ENCODE peak calls at places on chromosome 18, in four cellular contexts. G, O, D and U are unnamed samples.

GRCh38 chr18:52588916-52589315 is 248.9 kb downstream of the DCC start:
- DNase-seq in G (no peak), O (no peak), D (no peak), U (no peak)

GRCh38 chr18:8474661-8475060 is 134.6 kb upstream of the RAB12 start:
- DNase-seq in G (no peak), O (no peak), D (no peak), U (no peak)

GRCh38 chr18:35603528-35603927 is 22.0 kb downstream of the GALNT1 start:
- DNase-seq in G (no peak), O (peak), D (no peak), U (no peak)

GRCh38 chr18:31424383-31424988 is 23.1 kb upstream of the DSG3 start:
- DNase-seq in G (no peak), O (peak), D (peak), U (peak)

GRCh38 chr18:55504808-55505207 is 83.2 kb downstream of the TCF4 start:
- DNase-seq in G (no peak), O (no peak), D (no peak), U (no peak)

GRCh38 chr18:61948196-61948800 is 55.5 kb upstream of the RNF152 start:
- DNase-seq in G (no peak), O (no peak), D (no peak), U (no peak)

GRCh38 chr18:3466051-3466450 is 16.1 kb downstream of the TGIF1 start:
- DNase-seq in G (no peak), O (no peak), D (no peak), U (no peak)

GRCh38 chr18:23529597-23529996 is 26.3 kb downstream of the RMC1 start:
- DNase-seq in G (no peak), O (no peak), D (peak), U (no peak)

GRCh38 chr18:55244520-55244919 is 285.3 kb upstream of the CCDC68 start:
- DNase-seq in G (no peak), O (no peak), D (no peak), U (no peak)

GRCh38 chr18:55083461-55083860 is 124.2 kb upstream of the CCDC68 start:
- DNase-seq in G (no peak), O (no peak), D (no peak), U (no peak)

GRCh38 chr18:5582054-5582453 is 38.3 kb upstream of the EPB41L3 start:
- DNase-seq in G (no peak), O (no peak), D (no peak), U (peak)

GRCh38 chr18:14925281-14925709 is 177.3 kb downstream of the ANKRD30B start:
- DNase-seq in G (no peak), O (no peak), D (no peak), U (no peak)

GRCh38 chr18:9775172-9775571 is 67.1 kb downstream of the RAB31 start:
- DNase-seq in G (no peak), O (no peak), D (no peak), U (no peak)

GRCh38 chr18:47288741-47289140 is 37.3 kb upstream of the SKOR2 start:
- DNase-seq in G (no peak), O (no peak), D (no peak), U (no peak)

DNA sequence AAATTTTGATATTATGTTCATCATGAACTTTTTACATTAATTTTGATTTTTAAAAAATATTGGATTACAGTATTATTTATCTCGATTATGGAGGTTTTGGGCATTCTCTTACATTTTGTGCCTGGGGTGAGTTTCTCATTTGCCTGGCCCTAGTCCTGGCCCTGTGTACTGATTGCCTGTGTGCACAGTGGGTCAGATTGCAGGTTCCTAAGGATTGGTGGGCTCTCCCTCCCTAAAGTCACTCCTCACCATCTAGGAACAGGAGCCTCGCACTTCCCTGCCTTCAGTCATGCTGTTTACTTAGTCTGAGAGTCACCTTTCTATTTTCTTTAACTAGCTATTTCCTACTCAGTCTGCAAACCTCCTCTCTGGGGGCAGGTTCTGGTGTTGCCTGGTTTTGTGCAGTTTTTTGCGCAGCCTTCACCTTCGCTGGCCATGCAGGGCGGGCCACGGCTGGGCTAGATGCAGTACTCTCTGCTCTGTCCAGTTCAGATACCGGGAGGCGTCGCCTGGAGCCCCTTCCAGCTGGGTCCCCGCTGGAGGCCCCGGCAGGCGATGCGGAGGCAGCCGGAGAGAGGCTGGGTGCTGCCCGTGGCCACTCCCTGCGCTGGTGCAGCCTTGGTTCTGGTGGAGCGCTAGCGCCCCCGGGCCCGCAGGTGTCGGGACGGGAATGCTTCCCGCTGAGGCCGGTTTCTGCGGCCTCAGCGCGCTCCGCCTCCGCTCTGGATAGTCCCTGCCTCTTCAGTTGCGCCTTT is 23.3 kb upstream of the MC5R start:
- DNase-seq in G (no peak), O (peak), D (peak), U (peak)
- TF ChIP-seq BHLHE40 in G (no peak), O (no peak), D (no peak), U (no peak)

GRCh38 chr18:28269750-28270149 is 92.8 kb upstream of the CDH2 start:
- DNase-seq in G (no peak), O (no peak), D (no peak), U (no peak)

GRCh38 chr18:28267878-28268625 is 91.1 kb upstream of the CDH2 start:
- DNase-seq in G (no peak), O (no peak), D (no peak), U (no peak)

GRCh38 chr18:28267276-28267675 is 90.3 kb upstream of the CDH2 start:
- DNase-seq in G (no peak), O (no peak), D (no peak), U (no peak)
- TF ChIP-seq FOXK2 in G (no peak), O (no peak), D (no peak), U (no peak)

GRCh38 chr18:79742076-79742475 is 55.7 kb upstream of the KCNG2 start:
- DNase-seq in G (no peak), O (no peak), D (no peak), U (no peak)
- TF ChIP-seq BHLHE40 in G (no peak), O (no peak), D (no peak), U (no peak)

GRCh38 chr18:12074734-12075133 is 18.9 kb upstream of the ANKRD62 start:
- DNase-seq in G (no peak), O (no peak), D (no peak), U (no peak)
- TF ChIP-seq FOXK2 in G (no peak), O (no peak), D (no peak), U (no peak)